ENCODE peak calls at places on chromosomes 5 and 9, in five cellular contexts. One of them, this sample, is unnamed.

GRCh38 chr9:133839822-133840329 is 101.7 kb upstream of the SARDH start:
- DNase-seq in HCT116: no peak
- DNase-seq in fibroblast of lung: peak
- DNase-seq in astrocyte: no peak
- DNase-seq in mammary epithelial cell: no peak
- DNase-seq in this sample: peak

GRCh38 chr5:134079748-134080581 is 34.5 kb upstream of the TCF7 start:
- DNase-seq in fibroblast of lung: no peak
- DNase-seq in astrocyte: no peak
- DNase-seq in HCT116: no peak
- DNase-seq in mammary epithelial cell: no peak
- DNase-seq in this sample: no peak

GRCh38 chr5:64690417-64691151 is at the start of gene SHISAL2B:
- DNase-seq in fibroblast of lung: peak
- DNase-seq in mammary epithelial cell: peak
- DNase-seq in HCT116: no peak
- DNase-seq in astrocyte: peak
- DNase-seq in this sample: no peak

GRCh38 chr5:122454522-122454921 is 142.5 kb downstream of the SNCAIP start:
- DNase-seq in HCT116: no peak
- DNase-seq in mammary epithelial cell: no peak
- DNase-seq in fibroblast of lung: no peak
- DNase-seq in astrocyte: no peak
- DNase-seq in this sample: no peak

GRCh38 chr5:126384985-126385384 is 38.2 kb upstream of the GRAMD2B start:
- DNase-seq in fibroblast of lung: peak
- DNase-seq in astrocyte: peak
- DNase-seq in HCT116: no peak
- DNase-seq in mammary epithelial cell: peak
- DNase-seq in this sample: peak

GRCh38 chr5:175657593-175658271 is at the start of gene HRH2:
- DNase-seq in astrocyte: peak
- DNase-seq in mammary epithelial cell: peak
- DNase-seq in fibroblast of lung: no peak
- DNase-seq in HCT116: no peak
- DNase-seq in this sample: peak

GRCh38 chr5:158599132-158599531 is 500.6 kb downstream of the EBF1 start:
- DNase-seq in HCT116: no peak
- DNase-seq in astrocyte: peak
- DNase-seq in mammary epithelial cell: no peak
- DNase-seq in fibroblast of lung: peak
- DNase-seq in this sample: no peak

GRCh38 chr5:44329716-44330115 is 59.5 kb downstream of the FGF10 start:
- DNase-seq in astrocyte: no peak
- DNase-seq in HCT116: no peak
- DNase-seq in mammary epithelial cell: no peak
- DNase-seq in fibroblast of lung: no peak
- DNase-seq in this sample: no peak

GRCh38 chr5:34487202-34487879 is 168.8 kb upstream of the RAI14 start:
- DNase-seq in astrocyte: peak
- DNase-seq in HCT116: no peak
- DNase-seq in fibroblast of lung: peak
- DNase-seq in mammary epithelial cell: peak
- DNase-seq in this sample: peak

GRCh38 chr5:102375256-102375655 is 79.2 kb upstream of the SLCO4C1 start:
- DNase-seq in fibroblast of lung: no peak
- DNase-seq in HCT116: no peak
- DNase-seq in astrocyte: no peak
- DNase-seq in mammary epithelial cell: no peak
- DNase-seq in this sample: no peak

GRCh38 chr5:135986891-135987401 is 32.2 kb upstream of the LECT2 start:
- DNase-seq in HCT116: no peak
- DNase-seq in astrocyte: peak
- DNase-seq in mammary epithelial cell: no peak
- DNase-seq in fibroblast of lung: no peak
- DNase-seq in this sample: no peak

GRCh38 chr5:43691275-43691674 is 88.3 kb downstream of the NNT start:
- DNase-seq in mammary epithelial cell: no peak
- DNase-seq in HCT116: no peak
- DNase-seq in astrocyte: no peak
- DNase-seq in fibroblast of lung: no peak
- DNase-seq in this sample: no peak

GRCh38 chr9:132610661-132611060 is 28.3 kb downstream of the BARHL1 start:
- DNase-seq in fibroblast of lung: no peak
- DNase-seq in astrocyte: no peak
- DNase-seq in mammary epithelial cell: no peak
- DNase-seq in HCT116: no peak
- DNase-seq in this sample: no peak

GRCh38 chr5:33362915-33363314 is 77.8 kb upstream of the TARS1 start:
- DNase-seq in fibroblast of lung: peak
- DNase-seq in HCT116: no peak
- DNase-seq in mammary epithelial cell: no peak
- DNase-seq in astrocyte: peak
- DNase-seq in this sample: no peak

GRCh38 chr9:137311971-137312851 is 10.1 kb upstream of the NRARP start:
- DNase-seq in HCT116: no peak
- DNase-seq in astrocyte: no peak
- DNase-seq in fibroblast of lung: no peak
- DNase-seq in mammary epithelial cell: peak
- DNase-seq in this sample: no peak

GRCh38 chr5:90410178-90410762 is 714 bp upstream of the CETN3 start:
- DNase-seq in fibroblast of lung: no peak
- DNase-seq in astrocyte: no peak
- DNase-seq in HCT116: no peak
- DNase-seq in mammary epithelial cell: no peak
- DNase-seq in this sample: no peak

GRCh38 chr9:121698627-121699270 is 47.3 kb downstream of the DAB2IP start:
- DNase-seq in mammary epithelial cell: no peak
- DNase-seq in astrocyte: no peak
- DNase-seq in HCT116: no peak
- DNase-seq in fibroblast of lung: no peak
- DNase-seq in this sample: no peak

GRCh38 chr9:136244116-136244775 is 1.4 kb downstream of the QSOX2 start:
- DNase-seq in HCT116: no peak
- DNase-seq in mammary epithelial cell: no peak
- DNase-seq in fibroblast of lung: no peak
- DNase-seq in astrocyte: peak
- DNase-seq in this sample: no peak

GRCh38 chr5:168291281-168291960 is at the start of gene WWC1:
- DNase-seq in astrocyte: no peak
- DNase-seq in HCT116: peak
- DNase-seq in mammary epithelial cell: peak
- DNase-seq in fibroblast of lung: peak
- DNase-seq in this sample: peak

GRCh38 chr5:137223324-137224295 is 275.5 kb downstream of the SPOCK1 start:
- DNase-seq in fibroblast of lung: no peak
- DNase-seq in astrocyte: no peak
- DNase-seq in HCT116: no peak
- DNase-seq in mammary epithelial cell: no peak
- DNase-seq in this sample: no peak

GRCh38 chr5:139385061-139385889 is 2.2 kb upstream of the SLC23A1 start:
- DNase-seq in astrocyte: no peak
- DNase-seq in HCT116: no peak
- DNase-seq in mammary epithelial cell: peak
- DNase-seq in fibroblast of lung: no peak
- DNase-seq in this sample: peak

GRCh38 chr9:18317896-18318295 is 156.1 kb upstream of the ADAMTSL1 start:
- DNase-seq in astrocyte: peak
- DNase-seq in mammary epithelial cell: peak
- DNase-seq in HCT116: no peak
- DNase-seq in fibroblast of lung: no peak
- DNase-seq in this sample: no peak

GRCh38 chr9:68951879-68952659 is 61.8 kb downstream of the PRKACG start:
- DNase-seq in astrocyte: no peak
- DNase-seq in HCT116: no peak
- DNase-seq in fibroblast of lung: no peak
- DNase-seq in mammary epithelial cell: no peak
- DNase-seq in this sample: no peak

GRCh38 chr9:75235632-75236031 is 147.3 kb downstream of the OSTF1 start:
- DNase-seq in HCT116: no peak
- DNase-seq in astrocyte: no peak
- DNase-seq in fibroblast of lung: no peak
- DNase-seq in mammary epithelial cell: peak
- DNase-seq in this sample: peak

GRCh38 chr5:132486318-132487094 is 4.1 kb downstream of the IRF1 start:
- DNase-seq in HCT116: no peak
- DNase-seq in astrocyte: no peak
- DNase-seq in fibroblast of lung: no peak
- DNase-seq in mammary epithelial cell: no peak
- DNase-seq in this sample: peak

GRCh38 chr5:157177935-157178334 is 2.7 kb upstream of the ITK start:
- DNase-seq in mammary epithelial cell: no peak
- DNase-seq in fibroblast of lung: no peak
- DNase-seq in astrocyte: no peak
- DNase-seq in HCT116: no peak
- DNase-seq in this sample: no peak

GRCh38 chr9:121783523-121784507 is 132.4 kb downstream of the DAB2IP start:
- DNase-seq in HCT116: no peak
- DNase-seq in fibroblast of lung: no peak
- DNase-seq in mammary epithelial cell: no peak
- DNase-seq in astrocyte: no peak
- DNase-seq in this sample: no peak

GRCh38 chr9:107260437-107261081 is 22.5 kb upstream of the RAD23B start:
- DNase-seq in HCT116: no peak
- DNase-seq in fibroblast of lung: no peak
- DNase-seq in mammary epithelial cell: peak
- DNase-seq in astrocyte: no peak
- DNase-seq in this sample: peak

GRCh38 chr5:53262348-53262970 is 152.9 kb upstream of the MOCS2 start:
- DNase-seq in HCT116: peak
- DNase-seq in fibroblast of lung: peak
- DNase-seq in mammary epithelial cell: peak
- DNase-seq in astrocyte: no peak
- DNase-seq in this sample: no peak

GRCh38 chr9:126411225-126411947 is 84.8 kb downstream of the MVB12B start:
- DNase-seq in fibroblast of lung: no peak
- DNase-seq in mammary epithelial cell: peak
- DNase-seq in HCT116: no peak
- DNase-seq in astrocyte: peak
- DNase-seq in this sample: no peak

DNA sequence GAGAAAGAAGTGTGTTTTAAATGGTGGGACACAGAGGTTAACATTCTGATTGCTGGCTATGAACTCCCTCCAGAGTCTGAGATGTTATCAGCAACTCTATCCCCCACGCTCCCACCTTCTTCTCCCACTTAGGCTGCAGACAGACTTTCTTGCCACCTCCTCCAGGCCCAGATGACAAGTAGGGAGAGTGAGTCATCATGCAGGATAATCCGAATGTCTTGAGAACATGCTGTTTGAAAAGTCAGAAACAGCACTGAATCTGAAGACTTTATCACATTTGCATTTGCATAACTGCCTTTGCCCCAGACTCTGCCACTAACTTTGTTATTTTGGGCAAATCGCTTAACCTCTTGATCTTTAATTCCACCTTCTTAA is 139.8 kb downstream of the ESM1 start:
- DNase-seq in fibroblast of lung: peak
- DNase-seq in HCT116: no peak
- DNase-seq in astrocyte: peak
- DNase-seq in mammary epithelial cell: peak
- DNase-seq in this sample: no peak
- H2AFZ ChIP-seq in fibroblast of lung: no peak
- H2AFZ ChIP-seq in HCT116: peak
- H2AFZ ChIP-seq in astrocyte: no peak
- H2AFZ ChIP-seq in mammary epithelial cell: no peak
- H2AFZ ChIP-seq in this sample: no peak

DNA sequence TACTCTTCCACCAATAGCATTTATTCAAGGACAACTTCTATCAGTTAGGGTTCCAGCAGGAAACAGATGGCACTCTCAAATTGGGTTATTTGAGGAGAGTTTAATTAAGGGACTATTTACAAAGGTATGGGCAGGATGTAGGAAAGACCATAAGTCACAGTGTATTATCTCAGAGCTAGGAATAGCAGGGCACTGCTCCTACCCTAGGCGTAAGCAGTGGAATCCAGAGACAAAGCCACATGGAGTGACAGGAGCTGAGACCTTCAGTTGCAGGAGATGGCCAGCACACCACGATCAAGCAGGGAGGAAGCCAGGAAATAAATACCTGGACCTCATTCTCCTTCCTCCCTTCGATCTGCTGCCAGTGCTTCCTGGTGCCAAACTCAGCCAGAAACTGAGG is 274.9 kb upstream of the SLC30A5 start:
- DNase-seq in fibroblast of lung: no peak
- DNase-seq in astrocyte: no peak
- DNase-seq in mammary epithelial cell: no peak
- DNase-seq in HCT116: no peak
- DNase-seq in this sample: no peak
- H2AFZ ChIP-seq in fibroblast of lung: no peak
- H2AFZ ChIP-seq in astrocyte: no peak
- H2AFZ ChIP-seq in mammary epithelial cell: no peak
- H2AFZ ChIP-seq in HCT116: no peak
- H2AFZ ChIP-seq in this sample: no peak

DNA sequence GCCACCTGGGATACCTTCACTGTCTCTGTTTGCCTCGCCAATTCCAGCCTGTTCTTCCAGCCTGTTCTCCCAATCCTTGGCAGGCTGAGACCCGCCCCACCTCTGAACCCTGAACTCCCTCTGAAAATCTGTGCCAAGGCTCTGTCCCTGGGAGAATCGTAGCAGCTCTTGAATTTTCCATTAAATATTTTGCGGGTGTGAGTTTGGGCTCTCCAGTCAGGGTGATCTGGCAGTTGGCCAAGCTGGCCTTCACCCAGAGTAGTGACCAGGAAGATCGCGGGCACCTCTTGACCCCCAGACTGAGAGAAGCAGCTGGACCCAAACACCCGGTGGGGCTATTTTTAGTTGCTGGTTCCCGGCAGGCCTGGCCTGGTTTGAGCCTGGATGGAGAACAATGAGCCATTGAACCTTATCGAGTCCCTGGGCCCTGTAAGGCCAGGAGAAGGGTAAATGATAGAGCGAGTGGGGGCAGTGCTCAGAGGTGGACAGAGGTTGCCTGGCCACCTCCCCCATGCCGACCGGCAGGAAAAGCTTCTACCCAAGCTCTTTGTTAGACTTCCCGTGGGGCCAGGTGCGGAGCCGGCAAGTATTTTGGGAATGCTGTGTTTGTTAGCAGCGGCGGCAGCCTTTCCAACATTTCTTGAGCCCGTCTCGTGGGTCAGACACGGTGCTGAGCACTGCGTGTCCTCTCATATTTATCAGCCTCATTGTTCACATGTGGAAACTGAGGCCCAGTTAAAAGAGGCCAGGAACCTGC is 146.2 kb downstream of the RGS3 start:
- DNase-seq in mammary epithelial cell: no peak
- DNase-seq in astrocyte: no peak
- DNase-seq in HCT116: no peak
- DNase-seq in fibroblast of lung: peak
- DNase-seq in this sample: peak
- H2AFZ ChIP-seq in mammary epithelial cell: peak
- H2AFZ ChIP-seq in astrocyte: no peak
- H2AFZ ChIP-seq in HCT116: no peak
- H2AFZ ChIP-seq in fibroblast of lung: no peak
- H2AFZ ChIP-seq in this sample: peak

DNA sequence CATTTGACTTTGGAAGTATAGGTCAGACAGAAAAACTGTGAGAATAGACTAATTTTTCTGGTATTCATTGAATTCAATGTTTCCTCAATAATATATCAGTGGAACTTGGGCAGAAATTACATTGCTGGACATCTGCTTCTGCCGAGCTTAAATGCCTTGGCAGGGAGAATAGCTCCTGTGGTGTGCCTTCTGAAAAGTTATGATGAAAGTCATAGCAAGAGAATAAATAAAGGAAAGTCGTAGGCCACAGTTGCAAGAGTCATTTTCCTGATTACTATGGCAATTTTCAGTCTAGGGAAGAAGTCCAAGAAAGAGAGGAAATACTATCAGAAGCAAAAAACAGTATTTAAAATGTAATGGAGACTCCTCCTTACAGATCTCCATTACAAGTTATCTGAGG is 1596.1 kb upstream of the WWC1 start:
- DNase-seq in mammary epithelial cell: no peak
- DNase-seq in HCT116: no peak
- DNase-seq in astrocyte: no peak
- DNase-seq in fibroblast of lung: peak
- DNase-seq in this sample: no peak
- H2AFZ ChIP-seq in mammary epithelial cell: no peak
- H2AFZ ChIP-seq in HCT116: no peak
- H2AFZ ChIP-seq in astrocyte: no peak
- H2AFZ ChIP-seq in fibroblast of lung: no peak
- H2AFZ ChIP-seq in this sample: no peak